ENCODE peak calls at places on chromosome X, in four cellular contexts. Z is HepG2, Y is H1, N is NT2/D1. Q is an unnamed sample.

GRCh38 chrX:125436855-125437254 is 117.2 kb downstream of the TEX13C start:
- DNase-seq in Z (no peak), Y (no peak), N (no peak), Q (no peak)

GRCh38 chrX:2502668-2503519 is 2.1 kb upstream of the DHRSX start:
- DNase-seq in Z (no peak), Y (no peak), N (no peak), Q (no peak)

GRCh38 chrX:153902388-153902787 is 2.1 kb upstream of the AVPR2 start:
- DNase-seq in Z (no peak), Y (no peak), N (no peak), Q (no peak)

GRCh38 chrX:53000447-53001208 is 42.3 kb upstream of the FAM156A start:
- DNase-seq in Z (no peak), Y (no peak), N (no peak), Q (no peak)

GRCh38 chrX:38571058-38571457 is 9.7 kb downstream of the TSPAN7 start:
- DNase-seq in Z (no peak), Y (no peak), N (no peak), Q (no peak)

GRCh38 chrX:103538728-103539127 is 19.4 kb upstream of the RAB40A start:
- DNase-seq in Z (no peak), Y (no peak), N (no peak), Q (no peak)

GRCh38 chrX:133590703-133591505 is 175.6 kb upstream of the GPC4 start:
- DNase-seq in Z (no peak), Y (no peak), N (no peak), Q (no peak)

GRCh38 chrX:72009731-72010130 is 99.1 kb downstream of the NHSL2 start:
- DNase-seq in Z (no peak), Y (peak), N (no peak), Q (no peak)

GRCh38 chrX:46912098-46912672 is at the start of gene JADE3:
- DNase-seq in Z (peak), Y (peak), N (peak), Q (peak)

GRCh38 chrX:69424161-69424560 is 80.0 kb upstream of the NALF2 start:
- DNase-seq in Z (peak), Y (no peak), N (no peak), Q (peak)

GRCh38 chrX:82961129-82961528 is 547.0 kb upstream of the POU3F4 start:
- DNase-seq in Z (no peak), Y (no peak), N (peak), Q (peak)

GRCh38 chrX:10111364-10112148 is 45.2 kb upstream of the CLCN4 start:
- DNase-seq in Z (peak), Y (no peak), N (no peak), Q (no peak)

GRCh38 chrX:136185409-136186022 is 38.2 kb downstream of the FHL1 start:
- DNase-seq in Z (no peak), Y (no peak), N (no peak), Q (peak)

GRCh38 chrX:15475021-15475420 is 18.1 kb downstream of the PIR start:
- DNase-seq in Z (no peak), Y (no peak), N (no peak), Q (no peak)

GRCh38 chrX:45557390-45557789 is 356.7 kb upstream of the DIPK2B start:
- DNase-seq in Z (no peak), Y (no peak), N (no peak), Q (no peak)

GRCh38 chrX:130974323-130974722 is 71.3 kb upstream of the ENOX2 start:
- DNase-seq in Z (no peak), Y (no peak), N (no peak), Q (no peak)

GRCh38 chrX:28229217-28229616 is 248.0 kb upstream of the DCAF8L1 start:
- DNase-seq in Z (no peak), Y (no peak), N (no peak), Q (no peak)

GRCh38 chrX:155744534-155744933 is 131.8 kb upstream of the TMLHE start:
- DNase-seq in Z (no peak), Y (no peak), N (no peak), Q (no peak)

GRCh38 chrX:45849261-45849660 is 648.6 kb upstream of the DIPK2B start:
- DNase-seq in Z (peak), Y (no peak), N (no peak), Q (peak)

GRCh38 chrX:15465896-15466651 is 27.1 kb downstream of the PIR start:
- DNase-seq in Z (no peak), Y (peak), N (no peak), Q (no peak)

GRCh38 chrX:133983243-133983973 is 2.0 kb downstream of the GPC3 start:
- DNase-seq in Z (no peak), Y (no peak), N (no peak), Q (no peak)

GRCh38 chrX:18971506-18971905 is 12.4 kb downstream of the PHKA2 start:
- DNase-seq in Z (no peak), Y (no peak), N (no peak), Q (no peak)

GRCh38 chrX:18973527-18974192 is 10.3 kb downstream of the PHKA2 start:
- DNase-seq in Z (peak), Y (no peak), N (no peak), Q (no peak)

GRCh38 chrX:8201896-8202331 is 30.8 kb upstream of the VCX2 start:
- DNase-seq in Z (no peak), Y (no peak), N (peak), Q (no peak)
- TF ChIP-seq ZNF274 in Z (no peak), Y (no peak), N (no peak), Q (no peak)

GRCh38 chrX:21374994-21375794 is 976 bp downstream of the CNKSR2 start:
- DNase-seq in Z (no peak), Y (peak), N (no peak), Q (no peak)

GRCh38 chrX:21373637-21374162 is 518 bp upstream of the CNKSR2 start:
- DNase-seq in Z (no peak), Y (no peak), N (no peak), Q (no peak)

GRCh38 chrX:21374163-21374993 is at the start of gene CNKSR2:
- DNase-seq in Z (no peak), Y (peak), N (peak), Q (no peak)

GRCh38 chrX:21376636-21377035 is 2.4 kb downstream of the CNKSR2 start:
- DNase-seq in Z (no peak), Y (no peak), N (no peak), Q (no peak)

DNA sequence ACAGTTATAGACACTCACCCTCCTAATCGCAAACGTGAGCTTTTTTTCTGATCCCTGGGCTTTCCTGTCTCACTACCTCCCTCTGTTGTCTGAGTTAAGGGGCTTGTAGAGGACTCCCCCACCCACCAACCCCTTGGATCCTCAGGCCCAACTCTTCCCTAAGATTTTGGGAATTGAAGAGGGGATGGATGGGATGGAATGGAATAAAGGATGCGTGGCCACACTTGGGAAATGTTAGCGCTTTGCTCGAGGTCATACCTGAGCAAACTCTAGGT is 1.5 kb downstream of the CNKSR2 start:
- DNase-seq in Z (no peak), Y (no peak), N (no peak), Q (no peak)
- TF ChIP-seq ZNF274 in Z (no peak), Y (no peak), N (no peak), Q (no peak)

DNA sequence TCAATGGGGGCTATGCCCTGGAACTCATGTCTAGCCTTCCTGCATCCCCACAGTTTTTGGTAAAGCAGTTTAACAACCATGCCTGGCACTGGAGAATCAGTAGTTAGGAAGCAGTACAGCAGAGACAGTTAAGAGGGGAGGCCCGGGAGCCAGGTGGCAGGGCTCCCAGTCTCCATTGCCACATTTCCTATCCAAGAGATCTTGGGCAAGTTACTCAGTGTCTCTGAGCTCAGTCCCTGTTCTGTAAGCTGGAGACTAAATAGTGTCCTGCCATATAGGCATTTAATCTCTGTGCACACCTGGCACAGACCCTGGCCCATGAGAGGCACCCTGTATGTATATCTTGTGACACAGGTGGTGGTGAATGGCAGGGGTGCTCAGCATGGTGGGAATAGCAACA is 156.1 kb upstream of the EOLA2 start:
- DNase-seq in Z (no peak), Y (no peak), N (no peak), Q (no peak)
- TF ChIP-seq ZNF274 in Z (no peak), Y (no peak), N (no peak), Q (no peak)

GRCh38 chrX:119692241-119693031 is 532 bp downstream of the SEPTIN6 start:
- DNase-seq in Z (no peak), Y (peak), N (no peak), Q (no peak)
- TF ChIP-seq ZNF274 in Z (no peak), Y (no peak), N (no peak), Q (no peak)

GRCh38 chrX:327660-328126 is 9.1 kb upstream of the GTPBP6 start:
- DNase-seq in Z (no peak), Y (no peak), N (no peak), Q (no peak)

GRCh38 chrX:331145-331771 is 12.7 kb upstream of the GTPBP6 start:
- DNase-seq in Z (no peak), Y (peak), N (no peak), Q (no peak)

GRCh38 chrX:330726-331144 is 12.1 kb upstream of the GTPBP6 start:
- DNase-seq in Z (no peak), Y (no peak), N (no peak), Q (no peak)

GRCh38 chrX:331772-332495 is 13.3 kb upstream of the GTPBP6 start:
- DNase-seq in Z (no peak), Y (no peak), N (no peak), Q (no peak)

GRCh38 chrX:329291-329910 is 10.8 kb upstream of the GTPBP6 start:
- DNase-seq in Z (no peak), Y (no peak), N (no peak), Q (no peak)
- TF ChIP-seq ZNF274 in Z (no peak), Y (no peak), N (no peak), Q (no peak)

GRCh38 chrX:43949669-43950068 is 23.5 kb downstream of the NDP start:
- DNase-seq in Z (peak), Y (peak), N (peak), Q (peak)
- TF ChIP-seq ZNF274 in Z (no peak), Y (no peak), N (no peak), Q (no peak)

Q was measured in HCT116.